ENCODE peak calls at places on chromosomes 2 and 18, in five cellular contexts. F is HepG2, G is H1, T is GM12891, L is K562. K is an unnamed sample.

GRCh38 chr2:215983581-215984351 is 29.6 kb downstream of the MREG start:
- DNase-seq in T (no peak), F (no peak), G (no peak), L (no peak), K (no peak)

GRCh38 chr2:3204451-3204850 is 173.2 kb downstream of the EIPR1 start:
- DNase-seq in G (no peak), T (no peak), L (no peak), F (no peak), K (no peak)

GRCh38 chr18:31429623-31430022 is 17.9 kb upstream of the DSG3 start:
- DNase-seq in G (no peak), T (no peak), L (no peak), F (no peak), K (no peak)

GRCh38 chr2:215660687-215661086 is 224.8 kb upstream of the FN1 start:
- DNase-seq in T (no peak), F (no peak), L (no peak), G (no peak), K (no peak)

GRCh38 chr2:65064728-65065552 is 8.7 kb downstream of the CEP68 start:
- DNase-seq in L (peak), F (peak), G (no peak), T (peak), K (peak)

GRCh38 chr2:98634406-98635092 is 26.2 kb downstream of the UNC50 start:
- DNase-seq in L (peak), T (no peak), F (peak), G (peak), K (no peak)

GRCh38 chr2:143901185-143901842 is 618.6 kb downstream of the ZEB2 start:
- DNase-seq in T (no peak), L (no peak), G (no peak), F (no peak), K (no peak)

GRCh38 chr2:234411793-234412192 is 85.1 kb downstream of the ARL4C start:
- DNase-seq in G (no peak), L (no peak), F (no peak), T (no peak), K (no peak)

GRCh38 chr2:241666627-241667400 is 19.8 kb downstream of the DTYMK start:
- DNase-seq in G (no peak), F (no peak), T (no peak), L (no peak), K (no peak)

GRCh38 chr2:5725794-5726463 is 33.7 kb downstream of the SOX11 start:
- DNase-seq in G (peak), T (no peak), F (no peak), L (no peak), K (no peak)

GRCh38 chr2:125455110-125455509 is 1200.8 kb upstream of the GYPC start:
- DNase-seq in G (no peak), T (no peak), L (no peak), F (no peak), K (no peak)

GRCh38 chr2:59389240-59389639 is 1148.1 kb upstream of the FANCL start:
- DNase-seq in T (no peak), G (no peak), L (no peak), F (no peak), K (no peak)

GRCh38 chr18:62715439-62715792 is at the start of gene PHLPP1:
- DNase-seq in F (no peak), T (peak), G (no peak), L (no peak), K (peak)

GRCh38 chr2:71824436-71824835 is 323.2 kb downstream of the CYP26B1 start:
- DNase-seq in G (no peak), T (no peak), L (no peak), F (no peak), K (no peak)

GRCh38 chr2:228801451-228801850 is 469.6 kb downstream of the PID1 start:
- DNase-seq in T (no peak), L (no peak), G (no peak), F (no peak), K (no peak)

GRCh38 chr2:239940861-239941570 is 84.1 kb downstream of the NDUFA10 start:
- DNase-seq in T (no peak), L (no peak), F (no peak), G (no peak), K (no peak)

GRCh38 chr2:241443486-241444223 is 64.7 kb downstream of the STK25 start:
- DNase-seq in F (no peak), L (no peak), T (no peak), G (no peak), K (no peak)

GRCh38 chr2:64837116-64837704 is 152.0 kb upstream of the SLC1A4 start:
- DNase-seq in G (no peak), T (no peak), F (no peak), L (no peak), K (no peak)

GRCh38 chr2:240556553-240557100 is 1.2 kb downstream of the ANKMY1 start:
- DNase-seq in T (no peak), F (peak), L (peak), G (no peak), K (peak)

GRCh38 chr2:143815082-143815481 is 685.9 kb downstream of the ARHGAP15 start:
- DNase-seq in T (no peak), F (no peak), G (no peak), L (no peak), K (no peak)

GRCh38 chr2:79569048-79569447 is 56.2 kb downstream of the CTNNA2 start:
- DNase-seq in G (no peak), T (no peak), L (no peak), F (no peak), K (no peak)

GRCh38 chr2:185130685-185131084 is 532.4 kb downstream of the ZNF804A start:
- DNase-seq in L (no peak), T (no peak), G (no peak), F (no peak), K (no peak)

GRCh38 chr2:226985227-226985946 is 149.5 kb downstream of the RHBDD1 start:
- DNase-seq in T (no peak), L (peak), F (peak), G (no peak), K (no peak)

GRCh38 chr2:191215205-191215604 is 30.0 kb upstream of the MYO1B start:
- DNase-seq in F (no peak), G (no peak), T (no peak), L (no peak), K (no peak)

GRCh38 chr2:191217580-191217979 is 27.6 kb upstream of the MYO1B start:
- DNase-seq in F (peak), G (no peak), L (no peak), T (no peak), K (no peak)

GRCh38 chr2:191215666-191216065 is 29.5 kb upstream of the MYO1B start:
- DNase-seq in L (no peak), G (no peak), T (no peak), F (no peak), K (no peak)

GRCh38 chr2:191220671-191221070 is 24.5 kb upstream of the MYO1B start:
- DNase-seq in F (no peak), L (no peak), T (no peak), G (no peak), K (no peak)

DNA sequence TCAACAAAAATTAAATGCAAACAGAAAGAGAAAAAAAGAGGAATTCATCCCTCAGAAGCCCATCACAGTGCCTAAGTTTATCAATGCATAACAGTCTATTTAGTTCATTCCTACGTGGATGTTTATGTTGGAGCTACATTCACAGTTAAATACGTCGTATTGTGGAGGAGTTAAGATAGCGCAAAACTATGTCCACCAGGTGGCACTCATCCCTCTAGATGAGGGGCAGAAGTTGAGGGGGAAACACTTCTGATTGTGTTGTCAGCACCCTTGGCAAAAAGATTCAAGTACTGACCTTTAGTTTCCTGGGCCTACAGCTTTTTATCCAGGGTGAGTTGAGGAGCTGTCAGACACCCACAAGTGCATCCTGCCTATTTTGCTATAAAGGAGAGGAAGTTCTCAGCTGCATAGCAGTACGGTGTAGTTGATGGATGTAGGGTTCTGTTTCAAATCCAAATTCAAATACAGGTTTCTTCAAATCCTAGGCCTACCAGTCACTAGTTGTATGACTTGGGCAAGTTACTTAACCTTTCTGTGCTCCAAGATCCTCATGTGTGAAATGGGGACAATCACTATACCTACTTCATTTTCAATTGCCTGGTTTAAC is 26.8 kb upstream of the MYO1B start:
- DNase-seq in T (no peak), F (peak), L (peak), G (peak), K (no peak)
- TF ChIP-seq TAF1 in T (no peak), F (no peak), L (no peak), G (no peak), K (no peak)

GRCh38 chr2:20172273-20173052 is 52.5 kb downstream of the SDC1 start:
- DNase-seq in L (no peak), G (no peak), F (peak), T (no peak), K (no peak)
- TF ChIP-seq POLR2AphosphoS5 in L (no peak), G (no peak), F (no peak), T (no peak), K (no peak)

GRCh38 chr2:202034249-202035088 is 814 bp downstream of the FZD7 start:
- DNase-seq in F (no peak), G (no peak), L (peak), T (peak), K (peak)

GRCh38 chr2:202031261-202031986 is 2.2 kb upstream of the FZD7 start:
- DNase-seq in F (no peak), G (no peak), L (no peak), T (no peak), K (no peak)

GRCh38 chr2:202033317-202034248 is at the start of gene FZD7:
- DNase-seq in T (peak), L (peak), G (peak), F (peak), K (peak)

GRCh38 chr2:202030676-202031075 is 3.0 kb upstream of the FZD7 start:
- DNase-seq in G (no peak), F (no peak), T (no peak), L (no peak), K (no peak)

DNA sequence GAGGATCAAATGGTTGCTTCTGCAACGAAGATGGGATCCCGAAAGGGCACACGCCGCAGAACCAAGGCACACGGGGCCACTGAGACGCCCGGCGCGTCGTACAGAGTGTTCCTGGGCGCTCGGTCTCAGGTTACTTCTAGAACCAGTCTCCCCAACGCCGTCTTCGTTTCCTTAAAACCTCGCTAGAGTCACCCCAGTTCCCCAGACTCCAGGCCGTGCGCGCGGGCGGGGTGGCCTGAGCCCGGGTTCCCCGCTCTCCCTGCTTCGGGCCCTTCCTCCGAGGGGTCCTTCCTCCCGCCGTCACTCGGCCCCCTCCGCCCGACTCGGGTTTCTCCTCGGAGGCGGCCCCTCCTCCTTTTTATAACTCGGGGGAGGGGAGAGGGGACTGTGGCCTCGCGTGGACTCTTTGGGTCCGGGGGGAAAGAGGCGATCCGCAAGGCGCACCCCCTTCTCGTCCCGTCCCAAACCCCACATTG is 776 bp upstream of the FZD7 start:
- DNase-seq in G (no peak), L (peak), F (no peak), T (peak), K (peak)
- TF ChIP-seq POLR2A in G (no peak), L (no peak), F (no peak), T (no peak), K (no peak)

DNA sequence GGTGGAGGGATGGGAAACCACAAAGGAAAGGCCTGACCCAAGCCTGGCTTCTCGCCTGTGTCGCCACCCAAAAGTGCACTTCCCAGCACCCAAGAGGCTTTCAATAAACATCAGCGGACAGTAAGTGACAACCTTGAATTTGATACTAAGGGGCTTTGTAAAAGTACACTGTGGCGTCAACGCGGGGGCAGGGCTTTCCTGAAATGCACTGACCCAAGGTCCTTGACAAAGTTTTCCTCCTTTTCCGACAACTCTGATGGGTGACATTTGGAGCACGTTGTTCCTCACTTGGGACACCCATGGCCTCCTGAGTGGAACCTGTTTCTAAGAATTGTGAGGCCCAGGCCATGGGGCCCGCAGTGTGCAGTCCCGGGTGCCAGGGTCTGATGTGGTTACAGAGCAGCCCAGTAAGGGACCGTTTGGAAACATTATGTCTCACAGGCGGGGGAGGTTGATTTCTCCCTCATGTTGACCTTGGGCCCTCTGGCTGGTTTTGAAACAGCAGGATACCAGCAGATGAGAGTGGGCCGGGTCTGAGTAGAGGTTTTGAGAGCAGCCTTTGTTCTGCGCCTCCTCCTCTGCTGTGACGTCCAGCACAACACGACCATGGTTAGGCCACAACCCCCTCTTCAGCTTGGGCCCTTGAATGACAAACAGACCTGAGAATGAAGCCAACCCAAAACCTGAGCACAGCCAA is 2.8 kb upstream of the ZBTB14 start:
- DNase-seq in G (no peak), L (peak), F (peak), T (no peak), K (no peak)
- TF ChIP-seq TAF1 in G (no peak), L (no peak), F (peak), T (no peak), K (no peak)

GRCh38 chr2:147577323-147578014 is 267.4 kb upstream of the ACVR2A start:
- DNase-seq in G (no peak), L (no peak), F (no peak), T (no peak), K (no peak)
- TF ChIP-seq POLR2AphosphoS5 in G (no peak), L (no peak), F (no peak), T (no peak), K (no peak)

GRCh38 chr2:217801711-217802110 is 201.1 kb downstream of the TNS1 start:
- DNase-seq in F (no peak), L (no peak), G (no peak), T (no peak), K (no peak)

GRCh38 chr2:217801115-217801531 is 201.7 kb downstream of the TNS1 start:
- DNase-seq in G (no peak), L (no peak), F (no peak), T (no peak), K (peak)

GRCh38 chr2:217802876-217803638 is 199.7 kb downstream of the TNS1 start:
- DNase-seq in F (no peak), T (no peak), G (no peak), L (no peak), K (no peak)

GRCh38 chr2:217803639-217803932 is 199.2 kb downstream of the TNS1 start:
- DNase-seq in T (no peak), L (no peak), G (no peak), F (no peak), K (no peak)

DNA sequence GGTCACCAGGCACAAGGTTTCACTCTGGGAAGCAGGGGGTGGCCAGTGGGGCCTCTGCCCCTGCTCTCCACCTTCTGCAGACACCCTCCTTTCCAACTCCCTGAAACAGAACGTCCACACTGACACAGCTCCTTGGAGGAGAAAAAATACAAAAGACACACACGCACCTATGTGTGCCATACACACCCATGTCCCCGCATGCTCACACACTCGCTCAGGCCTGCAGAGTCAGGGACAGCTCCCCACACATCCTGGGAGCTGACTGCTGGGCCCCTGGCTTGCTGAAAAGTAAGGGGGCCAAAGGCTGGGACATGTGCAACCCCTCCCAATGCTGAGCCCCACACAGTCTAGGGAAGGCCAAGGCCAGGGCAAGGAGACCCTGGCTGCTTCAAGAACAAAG is 200.5 kb downstream of the TNS1 start:
- DNase-seq in G (no peak), L (no peak), T (no peak), F (no peak), K (no peak)
- TF ChIP-seq POLR2A in G (no peak), L (no peak), T (no peak), F (no peak), K (no peak)

GRCh38 chr2:201360256-201360655 is 3.1 kb upstream of the FLACC1 start:
- DNase-seq in T (no peak), G (no peak), L (no peak), F (no peak), K (no peak)

GRCh38 chr2:201362396-201362795 is 5.3 kb upstream of the FLACC1 start:
- DNase-seq in T (no peak), F (no peak), G (no peak), L (no peak), K (no peak)

GRCh38 chr2:201366166-201366565 is 9.0 kb upstream of the FLACC1 start:
- DNase-seq in F (no peak), G (no peak), T (no peak), L (no peak), K (no peak)

GRCh38 chr2:201361078-201361477 is 3.9 kb upstream of the FLACC1 start:
- DNase-seq in T (no peak), G (no peak), L (no peak), F (no peak), K (no peak)

GRCh38 chr2:201363857-201364560 is 6.9 kb upstream of the FLACC1 start:
- DNase-seq in L (peak), F (peak), G (no peak), T (no peak), K (no peak)
- TF ChIP-seq TAF1 in L (no peak), F (no peak), G (no peak), T (no peak), K (no peak)